ENCODE peak calls at places on chromosomes 16 and 17, in five cellular contexts. Z is NCI-H2171, L is hepatic stellate cell, T is stomach, C is spleen. N is an unnamed sample.

GRCh38 chr16:73483934-73484712 is 436.2 kb upstream of the ZFHX3 start:
- DNase-seq in Z (no peak), L (no peak), T (no peak), C (no peak), N (no peak)

GRCh38 chr17:14318109-14318905 is 17.4 kb downstream of the HS3ST3B1 start:
- DNase-seq in Z (no peak), L (no peak), T (no peak), C (no peak), N (no peak)

GRCh38 chr16:21710938-21711337 is 47.2 kb downstream of the OTOA start:
- DNase-seq in Z (no peak), L (no peak), T (no peak), C (no peak), N (no peak)

GRCh38 chr17:81832608-81833159 is 407 bp downstream of the MCRIP1 start:
- DNase-seq in Z (no peak), L (peak; percentile 56), T (no peak), C (peak; percentile 91), N (no peak)

GRCh38 chr16:47568355-47568754 is 107.2 kb downstream of the PHKB start:
- DNase-seq in Z (no peak), L (no peak), T (no peak), C (no peak), N (no peak)

GRCh38 chr17:48322060-48322459 is 108.0 kb downstream of the SKAP1 start:
- DNase-seq in Z (no peak), L (peak; percentile 11), T (no peak), C (no peak), N (no peak)

GRCh38 chr16:57508084-57508425 is 21.8 kb upstream of the DOK4 start:
- DNase-seq in Z (no peak), L (no peak), T (no peak), C (no peak), N (no peak)

GRCh38 chr16:71794018-71794417 is 14.6 kb downstream of the AP1G1 start:
- DNase-seq in Z (no peak), L (no peak), T (no peak), C (no peak), N (no peak)

GRCh38 chr16:31519746-31520145 is 8.0 kb upstream of the AHSP start:
- DNase-seq in Z (no peak), L (no peak), T (no peak), C (no peak), N (no peak)

GRCh38 chr16:51166116-51166515 is 15.0 kb upstream of the SALL1 start:
- DNase-seq in Z (no peak), L (no peak), T (no peak), C (no peak), N (no peak)

GRCh38 chr16:2033057-2033911 is 6.6 kb downstream of the NHERF2 start:
- DNase-seq in Z (no peak), L (peak; percentile 72), T (peak; percentile 64), C (no peak), N (no peak)

GRCh38 chr17:41777579-41778188 is 8.8 kb downstream of the JUP start:
- DNase-seq in Z (peak; percentile 22), L (peak; percentile 98), T (peak; percentile 78), C (no peak), N (no peak)

GRCh38 chr16:49638696-49639629 is 216.9 kb downstream of the ZNF423 start:
- DNase-seq in Z (no peak), L (no peak), T (no peak), C (peak; percentile 51), N (no peak)

GRCh38 chr16:9053006-9053601 is 38.3 kb upstream of the HAPSTR1 start:
- DNase-seq in Z (no peak), L (peak; percentile 35), T (peak; percentile 43), C (no peak), N (no peak)

GRCh38 chr16:11835891-11836652 is 15.3 kb downstream of the RSL1D1 start:
- DNase-seq in Z (peak; percentile 26), L (no peak), T (no peak), C (no peak), N (no peak)

GRCh38 chr17:31495049-31495885 is 103.8 kb downstream of the RAB11FIP4 start:
- DNase-seq in Z (peak; percentile 48), L (no peak), T (peak; percentile 82), C (peak; percentile 86), N (no peak)

GRCh38 chr16:54197758-54198157 is 88.8 kb downstream of the IRX3 start:
- DNase-seq in Z (no peak), L (no peak), T (no peak), C (no peak), N (no peak)

GRCh38 chr17:8654822-8655221 is 24.3 kb upstream of the MYH10 start:
- DNase-seq in Z (no peak), L (no peak), T (no peak), C (no peak), N (no peak)